ENCODE peak calls at places on chromosomes 4 and X, in six cellular contexts. Y is GM10248, V is cardiac fibroblast, W is GM13977, Z is lower lobe of right lung, D is AG09319. J is an unnamed sample.

GRCh38 chr4:3432381-3432790 is 9.4 kb upstream of the HGFAC start:
- DNase-seq in Y (no peak), D (no peak), V (no peak), Z (no peak), W (no peak), J (no peak)

GRCh38 chr4:3525532-3526430 is 6.4 kb downstream of the LRPAP1 start:
- DNase-seq in D (no peak), V (no peak), Y (no peak), W (no peak), Z (peak), J (no peak)

GRCh38 chr4:18110099-18110498 is 88.5 kb upstream of the LCORL start:
- DNase-seq in Y (no peak), D (no peak), V (no peak), W (no peak), Z (no peak), J (no peak)

GRCh38 chr4:127400736-127401346 is 231.9 kb upstream of the INTU start:
- DNase-seq in Z (no peak), W (peak), D (peak), V (peak), Y (peak), J (peak)

GRCh38 chrX:132837126-132837525 is 121.3 kb downstream of the HS6ST2 start:
- DNase-seq in D (no peak), V (peak), W (no peak), Z (no peak), Y (no peak), J (no peak)

GRCh38 chr4:146245246-146245645 is 30.9 kb downstream of the REELD1 start:
- DNase-seq in D (no peak), W (no peak), Y (no peak), Z (no peak), V (peak), J (no peak)

GRCh38 chrX:40471965-40472648 is 108.7 kb upstream of the ATP6AP2 start:
- DNase-seq in Z (peak), V (peak), D (peak), W (peak), Y (peak), J (peak)

GRCh38 chr4:10106421-10107039 is 10.1 kb downstream of the WDR1 start:
- DNase-seq in V (peak), Y (no peak), D (peak), Z (no peak), W (no peak), J (peak)

GRCh38 chr4:120667102-120667501 is 255.4 kb downstream of the PRDM5 start:
- DNase-seq in V (no peak), D (no peak), Y (no peak), W (no peak), Z (no peak), J (no peak)

GRCh38 chr4:120673696-120674095 is 248.8 kb downstream of the PRDM5 start:
- DNase-seq in Y (no peak), W (no peak), V (no peak), Z (no peak), D (no peak), J (no peak)

GRCh38 chr4:120671538-120671937 is 251.0 kb downstream of the PRDM5 start:
- DNase-seq in Y (no peak), W (no peak), Z (no peak), D (no peak), V (no peak), J (no peak)

DNA sequence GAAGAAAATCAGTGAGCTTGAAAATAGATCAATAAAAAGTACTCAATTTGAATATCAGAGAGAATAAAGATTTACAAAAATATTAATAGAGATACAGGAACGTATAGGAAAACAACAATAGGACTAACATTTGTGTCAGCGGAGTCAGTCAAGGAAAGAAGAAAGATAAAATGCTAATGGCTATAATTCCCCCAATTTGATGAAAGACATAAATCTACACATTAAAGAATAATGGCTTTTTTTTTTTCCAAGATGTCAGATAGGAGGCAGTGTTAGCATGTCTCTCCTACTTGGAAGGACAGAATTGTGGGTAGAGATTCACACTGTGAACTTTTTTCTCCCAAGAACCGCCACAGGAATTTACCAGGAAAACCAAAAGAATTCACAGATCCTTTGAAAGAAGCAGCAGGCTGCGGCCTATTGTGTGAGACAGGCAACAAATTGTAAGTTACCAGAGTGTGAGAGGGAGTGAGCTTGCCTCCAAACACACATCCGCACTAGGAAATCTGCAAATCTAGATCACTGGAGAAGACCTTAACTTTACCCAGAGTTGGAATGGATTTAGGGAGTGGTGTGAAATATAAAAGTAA is 249.9 kb downstream of the PRDM5 start:
- DNase-seq in W (no peak), D (no peak), V (no peak), Y (no peak), Z (no peak), J (no peak)
- TF ChIP-seq CTCF in W (no peak), D (no peak), V (no peak), Y (no peak), Z (no peak), J (no peak)

DNA sequence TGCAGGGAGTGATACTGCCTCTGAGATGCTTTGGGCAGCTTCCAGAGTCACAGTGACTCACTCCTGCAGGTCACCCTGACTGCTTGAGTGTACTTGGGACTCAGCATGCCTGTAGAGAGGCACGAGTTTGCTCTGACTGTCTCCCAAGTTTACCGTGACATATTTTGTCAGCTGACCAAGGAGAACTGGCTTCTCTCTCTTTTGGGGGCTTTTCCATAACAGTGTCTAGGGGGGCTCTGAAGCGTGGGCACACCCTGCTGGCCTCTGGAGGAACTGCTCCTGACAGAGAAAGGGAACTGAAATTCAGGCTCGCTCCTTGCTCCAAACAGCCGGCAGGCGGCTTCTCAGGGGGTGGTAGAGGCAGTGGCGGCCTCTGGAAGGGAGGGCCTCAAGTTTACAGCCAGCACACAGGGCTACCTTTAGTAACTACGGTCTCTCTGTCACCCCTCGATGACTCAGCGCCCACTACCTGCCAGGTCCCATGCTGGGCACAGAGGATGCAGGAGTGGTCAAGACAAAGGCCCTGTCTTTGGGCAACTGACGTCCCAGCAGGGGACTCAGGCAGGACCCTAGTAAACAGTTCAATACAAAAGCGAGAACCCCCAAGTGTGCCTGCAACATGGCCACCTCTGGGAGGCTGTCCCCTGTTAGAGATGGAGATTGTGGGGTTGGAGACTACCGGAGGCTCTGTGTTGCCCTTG is 17.8 kb downstream of the ZNF185 start:
- DNase-seq in V (peak), Y (peak), Z (no peak), W (peak), D (no peak), J (peak)
- TF ChIP-seq CTCF in V (peak), Y (peak), Z (peak), W (peak), D (peak), J (peak)

GRCh38 chr4:15197005-15197404 is 194.7 kb downstream of the CPEB2 start:
- DNase-seq in V (peak), Y (no peak), Z (no peak), D (no peak), W (no peak), J (no peak)
- TF ChIP-seq CTCF in V (peak), Y (no peak), Z (peak), D (peak), W (peak), J (no peak)

GRCh38 chr4:167721574-167721973 is 370.8 kb upstream of the ANXA10 start:
- DNase-seq in Y (no peak), D (no peak), V (peak), W (no peak), Z (no peak), J (no peak)
- TF ChIP-seq CTCF in Y (no peak), D (no peak), V (no peak), W (no peak), Z (no peak), J (no peak)

GRCh38 chr4:121380448-121381147 is at the start of gene QRFPR:
- DNase-seq in Z (no peak), Y (no peak), D (no peak), W (no peak), V (peak), J (peak)
- TF ChIP-seq CTCF in Z (no peak), Y (no peak), D (no peak), W (no peak), V (no peak), J (no peak)

DNA sequence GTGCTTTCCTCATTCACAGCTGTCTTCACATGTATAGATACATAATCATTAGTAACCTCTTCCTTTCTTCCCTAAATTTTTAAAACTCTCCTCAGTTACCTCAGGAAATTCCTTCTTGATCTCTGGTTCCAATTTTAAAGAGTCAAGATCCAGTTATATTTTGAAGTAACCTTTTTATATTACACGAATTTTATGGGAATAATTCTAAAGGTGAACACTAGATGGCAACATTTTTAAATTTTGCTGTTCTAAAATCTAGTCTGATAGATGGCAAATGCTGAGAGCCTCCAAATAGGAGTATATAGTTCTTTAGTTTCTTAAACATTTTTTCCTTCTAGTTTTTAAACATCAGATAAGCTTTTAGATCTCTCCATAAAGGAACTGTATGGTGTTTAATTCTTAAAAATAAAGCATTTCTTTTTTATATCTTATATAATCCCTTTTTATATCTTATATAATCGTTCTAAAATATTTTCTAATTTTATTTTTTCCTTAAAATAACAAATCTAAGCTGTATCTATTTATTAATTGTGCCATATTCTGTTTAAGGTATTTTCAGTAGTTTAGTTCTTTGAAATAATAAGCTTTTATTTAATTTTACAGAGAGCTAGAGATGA is 37.9 kb upstream of the PAPSS1 start:
- DNase-seq in Y (peak), Z (no peak), D (no peak), V (peak), W (no peak), J (no peak)
- TF ChIP-seq CTCF in Y (peak), Z (peak), D (peak), V (peak), W (peak), J (peak)

DNA sequence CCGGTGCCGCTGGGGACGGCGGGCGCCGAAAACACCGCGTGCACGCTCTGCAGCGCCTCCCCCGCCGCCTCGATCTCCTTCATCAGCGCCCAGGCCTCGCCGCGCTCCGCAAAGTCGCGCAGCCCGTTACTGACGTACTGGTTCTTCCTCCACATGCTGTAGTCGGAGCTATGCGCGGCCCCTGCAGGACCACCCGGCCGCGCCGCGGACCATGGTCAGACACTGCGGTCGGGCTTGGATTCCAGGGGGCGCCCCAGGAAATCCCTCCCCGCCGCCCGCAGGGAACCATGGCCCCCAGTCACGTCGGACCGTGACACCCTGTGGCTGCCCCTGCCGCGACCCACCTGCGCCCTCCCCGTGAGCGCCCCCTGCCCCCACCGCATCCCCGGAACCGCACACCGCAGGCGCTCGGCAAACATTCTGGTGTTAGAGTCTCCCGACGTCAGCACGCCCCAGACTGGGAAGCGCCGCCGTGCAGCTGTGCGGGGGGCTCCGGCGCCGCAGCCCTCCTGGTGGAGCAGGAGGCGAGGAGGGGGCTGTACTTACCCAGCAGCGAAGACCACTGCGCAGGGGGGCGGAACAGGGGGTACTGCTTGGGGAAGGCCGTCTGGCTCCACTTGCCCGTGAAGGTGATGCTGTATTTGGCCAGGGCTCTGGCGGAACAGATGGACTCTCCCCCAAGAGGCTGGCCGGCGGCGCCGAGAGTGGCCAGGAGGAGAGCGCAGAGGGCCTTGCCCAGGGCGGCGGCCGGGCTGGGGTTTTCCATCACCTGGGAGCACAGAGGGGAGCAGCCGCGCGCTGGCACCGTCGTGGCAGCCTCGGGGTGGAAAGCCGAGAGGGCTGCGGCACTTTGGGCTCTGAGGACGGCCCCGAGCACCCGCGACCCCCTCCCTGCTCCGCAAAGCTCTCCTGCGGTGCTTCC is 816 bp downstream of the SPON2 start:
- DNase-seq in V (no peak), Y (peak), D (no peak), W (peak), Z (no peak), J (peak)
- TF ChIP-seq CTCF in V (no peak), Y (peak), D (no peak), W (no peak), Z (no peak), J (no peak)

GRCh38 chr4:164012396-164013027 is 518.0 kb downstream of the TMA16 start:
- DNase-seq in Z (no peak), W (peak), D (no peak), V (no peak), Y (peak), J (peak)
- TF ChIP-seq CTCF in Z (no peak), W (peak), D (no peak), V (no peak), Y (peak), J (no peak)

J was measured in activated CD8-positive, alpha-beta T cell treated with anti-CD3 and anti-CD28 coated beads for 36 hours.